ENCODE peak calls at places on chromosomes 7 and 10, in eight cellular contexts. N, V, Y, E, A, U, H and K are unnamed samples.

GRCh38 chr10:18719811-18720210 is 60.6 kb downstream of the ARL5B start:
- DNase-seq in N (no peak), V (no peak), Y (no peak), E (peak; percentile 35), A (no peak), U (no peak), H (no peak), K (no peak)

GRCh38 chr7:129258649-129259389 is 34.0 kb downstream of the AHCYL2 start:
- DNase-seq in N (no peak), V (no peak), Y (peak; percentile 98), E (peak; percentile 53), A (no peak), U (peak; percentile 13), H (no peak), K (no peak)

GRCh38 chr10:38038107-38038931 is 27.8 kb downstream of the ZNF33A start:
- DNase-seq in N (peak; percentile 19), V (no peak), Y (no peak), E (no peak), A (no peak), U (peak; percentile 45), H (no peak), K (no peak)

GRCh38 chr10:113614304-113614703 is 49.5 kb downstream of the NRAP start:
- DNase-seq in N (no peak), V (no peak), Y (peak; percentile 32), E (no peak), A (no peak), U (no peak), H (no peak), K (no peak)

GRCh38 chr7:100476903-100477870 is 1.8 kb downstream of the TSC22D4 start:
- DNase-seq in N (no peak), V (no peak), Y (peak; percentile 69), E (no peak), A (no peak), U (peak; percentile 29), H (peak; percentile 71), K (no peak)

GRCh38 chr10:52378124-52378523 is 64.0 kb downstream of the DKK1 start:
- DNase-seq in N (no peak), V (no peak), Y (no peak), E (no peak), A (no peak), U (no peak), H (no peak), K (no peak)

GRCh38 chr10:821322-821721 is 110.2 kb downstream of the LARP4B start:
- DNase-seq in N (no peak), V (no peak), Y (no peak), E (peak; percentile 71), A (no peak), U (no peak), H (no peak), K (no peak)

GRCh38 chr7:5546626-5547025 is 123.0 kb upstream of the TNRC18 start:
- DNase-seq in N (no peak), V (no peak), Y (no peak), E (no peak), A (peak; percentile 93), U (no peak), H (no peak), K (no peak)

GRCh38 chr7:2497500-2498336 is 21.5 kb upstream of the GRIFIN start:
- DNase-seq in N (peak; percentile 19), V (no peak), Y (no peak), E (no peak), A (no peak), U (no peak), H (no peak), K (no peak)

GRCh38 chr7:42161723-42162122 is 75.3 kb downstream of the GLI3 start:
- DNase-seq in N (no peak), V (no peak), Y (no peak), E (no peak), A (no peak), U (no peak), H (no peak), K (no peak)

GRCh38 chr10:131452926-131453771 is 141.6 kb upstream of the TCERG1L start:
- DNase-seq in N (no peak), V (peak; percentile 63), Y (peak; percentile 62), E (no peak), A (no peak), U (no peak), H (no peak), K (no peak)

GRCh38 chr7:20470726-20471125 is 140.0 kb downstream of the ITGB8 start:
- DNase-seq in N (peak; percentile 39), V (no peak), Y (no peak), E (peak; percentile 12), A (no peak), U (no peak), H (no peak), K (no peak)

GRCh38 chr10:97570789-97571536 is 1.6 kb upstream of the ANKRD2 start:
- DNase-seq in N (no peak), V (no peak), Y (no peak), E (no peak), A (no peak), U (no peak), H (no peak), K (no peak)

GRCh38 chr7:143892527-143893300 is 9.3 kb downstream of the TCAF1 start:
- DNase-seq in N (peak; percentile 69), V (no peak), Y (peak; percentile 81), E (peak; percentile 40), A (peak; percentile 55), U (peak; percentile 49), H (no peak), K (no peak)

GRCh38 chr10:106387063-106387462 is 777.4 kb downstream of the SORCS1 start:
- DNase-seq in N (no peak), V (no peak), Y (no peak), E (peak; percentile 27), A (no peak), U (no peak), H (no peak), K (no peak)

GRCh38 chr7:128963327-128963757 is 25.6 kb downstream of the IRF5 start:
- DNase-seq in N (no peak), V (no peak), Y (no peak), E (peak; percentile 28), A (no peak), U (peak; percentile 9), H (peak; percentile 66), K (no peak)

GRCh38 chr10:78200686-78201085 is 167.0 kb downstream of the RPS24 start:
- DNase-seq in N (no peak), V (no peak), Y (no peak), E (no peak), A (no peak), U (no peak), H (no peak), K (no peak)

GRCh38 chr10:8638088-8638672 is 583.7 kb downstream of the GATA3 start:
- DNase-seq in N (no peak), V (no peak), Y (no peak), E (no peak), A (no peak), U (no peak), H (no peak), K (no peak)

GRCh38 chr10:75189266-75190096 is 21.1 kb upstream of the VDAC2 start:
- DNase-seq in N (no peak), V (no peak), Y (no peak), E (no peak), A (no peak), U (no peak), H (no peak), K (no peak)

GRCh38 chr10:75959912-75960311 is 528.5 kb downstream of the LRMDA start:
- DNase-seq in N (no peak), V (no peak), Y (no peak), E (no peak), A (no peak), U (no peak), H (no peak), K (no peak)

GRCh38 chr7:117950601-117951278 is 77.5 kb upstream of the CTTNBP2 start:
- DNase-seq in N (peak; percentile 10), V (no peak), Y (no peak), E (no peak), A (no peak), U (no peak), H (no peak), K (no peak)

GRCh38 chr10:7606977-7607404 is 59.8 kb downstream of the ITIH5 start:
- DNase-seq in N (no peak), V (no peak), Y (no peak), E (no peak), A (no peak), U (no peak), H (no peak), K (no peak)

GRCh38 chr10:97032624-97033023 is 153.1 kb downstream of the SLIT1 start:
- DNase-seq in N (no peak), V (no peak), Y (peak; percentile 29), E (no peak), A (no peak), U (no peak), H (no peak), K (no peak)

GRCh38 chr10:129915526-129916378 is 48.3 kb downstream of the EBF3 start:
- DNase-seq in N (no peak), V (peak; percentile 44), Y (no peak), E (no peak), A (peak; percentile 39), U (no peak), H (no peak), K (no peak)

GRCh38 chr10:78319841-78320240 is 286.2 kb downstream of the RPS24 start:
- DNase-seq in N (no peak), V (no peak), Y (no peak), E (no peak), A (no peak), U (no peak), H (no peak), K (no peak)

GRCh38 chr7:11604505-11604904 is 227.5 kb downstream of the THSD7A start:
- DNase-seq in N (no peak), V (no peak), Y (peak; percentile 42), E (peak; percentile 43), A (no peak), U (no peak), H (no peak), K (no peak)

GRCh38 chr10:72145657-72146450 is 57.5 kb upstream of the SPOCK2 start:
- DNase-seq in N (no peak), V (no peak), Y (peak; percentile 74), E (no peak), A (no peak), U (no peak), H (no peak), K (no peak)

GRCh38 chr7:39892361-39892760 is 57.7 kb upstream of the CDK13 start:
- DNase-seq in N (no peak), V (no peak), Y (no peak), E (no peak), A (no peak), U (no peak), H (no peak), K (no peak)

GRCh38 chr7:36336380-36336779 is 53.3 kb upstream of the ANLN start:
- DNase-seq in N (no peak), V (no peak), Y (no peak), E (no peak), A (no peak), U (no peak), H (no peak), K (no peak)

GRCh38 chr10:59237775-59238174 is 61.3 kb downstream of the PHYHIPL start:
- DNase-seq in N (no peak), V (no peak), Y (no peak), E (no peak), A (no peak), U (no peak), H (no peak), K (no peak)

GRCh38 chr7:13829231-13829630 is 160.2 kb downstream of the ETV1 start:
- DNase-seq in N (no peak), V (no peak), Y (no peak), E (peak; percentile 12), A (no peak), U (no peak), H (no peak), K (no peak)

GRCh38 chr10:70466951-70467350 is 11.6 kb upstream of the PALD1 start:
- DNase-seq in N (no peak), V (no peak), Y (no peak), E (no peak), A (no peak), U (no peak), H (no peak), K (no peak)

GRCh38 chr10:67790534-67791408 is 47.2 kb downstream of the DNAJC12 start:
- DNase-seq in N (no peak), V (no peak), Y (no peak), E (peak; percentile 26), A (no peak), U (no peak), H (peak; percentile 50), K (peak; percentile 0)

GRCh38 chr10:114719311-114719710 is 61.2 kb upstream of the ABLIM1 start:
- DNase-seq in N (no peak), V (no peak), Y (no peak), E (no peak), A (no peak), U (no peak), H (no peak), K (no peak)